ENCODE peak calls at places on chromosomes 13 and 19, in six cellular contexts. One of them, this sample, is unnamed.

GRCh38 chr13:48486836-48487235 is 46.0 kb downstream of the RCBTB2 start:
- DNase-seq in kidney epithelial cell: no peak
- DNase-seq in BE2C: no peak
- DNase-seq in epithelial cell of proximal tubule: no peak
- DNase-seq in lower leg skin: no peak
- DNase-seq in astrocyte of the spinal cord: no peak
- DNase-seq in this sample: no peak

GRCh38 chr13:99288069-99288468 is 19.1 kb downstream of the GPR183 start:
- DNase-seq in kidney epithelial cell: no peak
- DNase-seq in BE2C: no peak
- DNase-seq in epithelial cell of proximal tubule: no peak
- DNase-seq in lower leg skin: no peak
- DNase-seq in astrocyte of the spinal cord: no peak
- DNase-seq in this sample: no peak

GRCh38 chr19:7655581-7655980 is 13.3 kb upstream of the RETN start:
- DNase-seq in kidney epithelial cell: no peak
- DNase-seq in BE2C: no peak
- DNase-seq in epithelial cell of proximal tubule: no peak
- DNase-seq in lower leg skin: no peak
- DNase-seq in astrocyte of the spinal cord: no peak
- DNase-seq in this sample: no peak

GRCh38 chr19:47682939-47683338 is 30.3 kb upstream of the EHD2 start:
- DNase-seq in kidney epithelial cell: no peak
- DNase-seq in BE2C: no peak
- DNase-seq in epithelial cell of proximal tubule: no peak
- DNase-seq in lower leg skin: no peak
- DNase-seq in astrocyte of the spinal cord: peak
- DNase-seq in this sample: no peak

GRCh38 chr13:67048084-67048792 is 181.9 kb downstream of the PCDH9 start:
- DNase-seq in kidney epithelial cell: peak
- DNase-seq in BE2C: no peak
- DNase-seq in epithelial cell of proximal tubule: peak
- DNase-seq in lower leg skin: no peak
- DNase-seq in astrocyte of the spinal cord: peak
- DNase-seq in this sample: no peak

GRCh38 chr13:35771898-35772297 is 295.4 kb upstream of the MAB21L1 start:
- DNase-seq in kidney epithelial cell: peak
- DNase-seq in BE2C: no peak
- DNase-seq in epithelial cell of proximal tubule: peak
- DNase-seq in lower leg skin: no peak
- DNase-seq in astrocyte of the spinal cord: peak
- DNase-seq in this sample: peak

GRCh38 chr13:85828094-85828684 is 29.0 kb upstream of the SLITRK6 start:
- DNase-seq in kidney epithelial cell: no peak
- DNase-seq in BE2C: no peak
- DNase-seq in epithelial cell of proximal tubule: no peak
- DNase-seq in lower leg skin: no peak
- DNase-seq in astrocyte of the spinal cord: peak
- DNase-seq in this sample: no peak

GRCh38 chr13:40079721-40080120 is 424.3 kb downstream of the COG6 start:
- DNase-seq in kidney epithelial cell: no peak
- DNase-seq in BE2C: no peak
- DNase-seq in epithelial cell of proximal tubule: no peak
- DNase-seq in lower leg skin: no peak
- DNase-seq in astrocyte of the spinal cord: no peak
- DNase-seq in this sample: no peak

GRCh38 chr19:7293795-7294570 is at the start of gene INSR:
- DNase-seq in kidney epithelial cell: peak
- DNase-seq in BE2C: peak
- DNase-seq in epithelial cell of proximal tubule: no peak
- DNase-seq in lower leg skin: peak
- DNase-seq in astrocyte of the spinal cord: peak
- DNase-seq in this sample: peak

GRCh38 chr19:47704024-47704423 is 9.2 kb upstream of the EHD2 start:
- DNase-seq in kidney epithelial cell: no peak
- DNase-seq in BE2C: no peak
- DNase-seq in epithelial cell of proximal tubule: no peak
- DNase-seq in lower leg skin: no peak
- DNase-seq in astrocyte of the spinal cord: peak
- DNase-seq in this sample: no peak

DNA sequence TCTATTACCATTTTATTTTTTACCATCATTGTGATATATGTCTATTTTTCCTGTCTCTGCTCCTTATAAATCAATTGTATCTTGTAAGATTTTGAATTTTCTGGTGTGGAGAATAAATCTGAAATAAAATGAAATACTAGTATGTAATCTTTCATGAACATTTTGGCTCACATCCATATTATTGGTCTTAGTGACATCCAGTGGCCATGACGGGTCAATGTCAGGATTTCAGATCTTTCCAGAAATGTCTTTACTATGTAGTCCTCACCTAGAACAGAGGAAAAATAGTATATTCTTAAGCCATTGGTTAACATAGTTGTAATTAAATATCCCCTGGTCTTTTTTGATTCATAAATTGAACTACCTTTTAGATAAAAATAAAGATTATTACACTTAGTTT is 109.8 kb upstream of the GPC6 start:
- DNase-seq in kidney epithelial cell: no peak
- DNase-seq in BE2C: peak
- DNase-seq in epithelial cell of proximal tubule: no peak
- DNase-seq in lower leg skin: no peak
- DNase-seq in astrocyte of the spinal cord: no peak
- DNase-seq in this sample: peak
- TF ChIP-seq CTCF in kidney epithelial cell: no peak
- TF ChIP-seq CTCF in BE2C: peak
- TF ChIP-seq CTCF in epithelial cell of proximal tubule: peak
- TF ChIP-seq CTCF in lower leg skin: no peak
- TF ChIP-seq CTCF in astrocyte of the spinal cord: no peak
- TF ChIP-seq CTCF in this sample: no peak

DNA sequence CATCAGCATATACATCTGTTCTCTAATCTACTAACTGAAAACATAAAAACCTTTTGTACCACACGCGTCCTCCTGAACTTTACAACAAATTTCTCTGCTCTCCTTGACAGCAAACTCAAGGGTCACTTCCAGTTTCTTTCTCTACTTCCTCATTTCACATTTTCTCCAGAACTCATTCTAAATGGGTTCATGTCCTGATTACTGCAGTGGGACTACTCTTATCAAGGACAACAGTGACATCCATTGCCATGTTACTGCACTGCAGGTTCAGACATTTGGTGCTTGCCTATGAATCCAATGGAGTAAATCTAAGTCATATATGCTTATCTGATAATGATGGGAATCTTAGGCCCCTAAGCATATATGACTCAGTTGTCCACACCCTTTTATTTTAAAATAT is 35.3 kb downstream of the FPR3 start:
- DNase-seq in kidney epithelial cell: no peak
- DNase-seq in BE2C: no peak
- DNase-seq in epithelial cell of proximal tubule: no peak
- DNase-seq in lower leg skin: no peak
- DNase-seq in astrocyte of the spinal cord: no peak
- DNase-seq in this sample: no peak
- TF ChIP-seq CTCF in kidney epithelial cell: no peak
- TF ChIP-seq CTCF in BE2C: no peak
- TF ChIP-seq CTCF in epithelial cell of proximal tubule: no peak
- TF ChIP-seq CTCF in lower leg skin: no peak
- TF ChIP-seq CTCF in astrocyte of the spinal cord: no peak
- TF ChIP-seq CTCF in this sample: no peak

DNA sequence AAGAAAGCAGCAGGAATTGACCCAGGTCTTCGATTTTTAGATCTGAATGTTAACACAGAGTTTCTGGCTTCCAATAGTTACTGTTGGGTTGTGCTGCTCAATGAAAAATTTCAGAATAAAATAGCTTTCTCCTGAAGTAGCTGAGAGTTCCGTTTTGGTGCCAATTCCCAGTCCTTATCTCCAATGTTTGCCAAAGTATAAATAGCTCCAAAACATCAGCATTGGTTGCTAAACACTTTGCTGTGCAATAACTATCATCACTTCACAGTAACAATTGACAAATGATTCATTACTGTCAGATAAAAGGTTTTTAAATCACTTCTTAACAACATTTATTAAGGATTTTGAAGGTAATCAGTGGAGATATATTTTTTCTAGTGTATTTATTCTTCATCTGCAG is 446.0 kb downstream of the PCDH20 start:
- DNase-seq in kidney epithelial cell: no peak
- DNase-seq in BE2C: no peak
- DNase-seq in epithelial cell of proximal tubule: no peak
- DNase-seq in lower leg skin: no peak
- DNase-seq in astrocyte of the spinal cord: no peak
- DNase-seq in this sample: no peak
- TF ChIP-seq CTCF in kidney epithelial cell: no peak
- TF ChIP-seq CTCF in BE2C: no peak
- TF ChIP-seq CTCF in epithelial cell of proximal tubule: no peak
- TF ChIP-seq CTCF in lower leg skin: no peak
- TF ChIP-seq CTCF in astrocyte of the spinal cord: no peak
- TF ChIP-seq CTCF in this sample: no peak

DNA sequence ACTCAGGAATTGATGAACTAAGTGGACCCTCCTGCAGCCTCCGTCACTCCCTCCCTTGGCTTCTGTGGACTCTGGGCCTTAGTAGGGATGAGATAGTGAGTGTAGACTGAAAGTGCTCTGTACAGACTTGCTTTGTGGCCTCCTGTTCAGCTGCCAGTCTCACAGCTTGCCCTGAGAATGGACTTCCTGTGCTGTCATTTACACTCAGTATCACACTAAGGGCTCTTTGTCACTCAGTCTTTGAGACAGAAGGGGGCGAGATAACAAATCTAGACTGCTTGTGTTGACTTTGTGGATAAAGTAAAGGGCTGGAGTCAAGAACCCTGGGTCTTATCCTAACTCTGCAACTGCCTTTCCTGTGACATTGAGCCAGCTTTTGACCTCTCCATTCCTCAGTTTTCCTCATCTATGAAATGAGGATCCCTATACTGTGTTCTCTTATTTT is 21.0 kb upstream of the SPRY2 start:
- DNase-seq in kidney epithelial cell: no peak
- DNase-seq in BE2C: no peak
- DNase-seq in epithelial cell of proximal tubule: no peak
- DNase-seq in lower leg skin: no peak
- DNase-seq in astrocyte of the spinal cord: no peak
- DNase-seq in this sample: peak
- TF ChIP-seq CTCF in kidney epithelial cell: no peak
- TF ChIP-seq CTCF in BE2C: peak
- TF ChIP-seq CTCF in epithelial cell of proximal tubule: peak
- TF ChIP-seq CTCF in lower leg skin: no peak
- TF ChIP-seq CTCF in astrocyte of the spinal cord: no peak
- TF ChIP-seq CTCF in this sample: peak

GRCh38 chr19:45094707-45095106 is 1.7 kb downstream of the PPP1R37 start:
- DNase-seq in kidney epithelial cell: no peak
- DNase-seq in BE2C: no peak
- DNase-seq in epithelial cell of proximal tubule: no peak
- DNase-seq in lower leg skin: no peak
- DNase-seq in astrocyte of the spinal cord: no peak
- DNase-seq in this sample: no peak

GRCh38 chr19:45091031-45091918 is 1.7 kb upstream of the PPP1R37 start:
- DNase-seq in kidney epithelial cell: peak
- DNase-seq in BE2C: peak
- DNase-seq in epithelial cell of proximal tubule: peak
- DNase-seq in lower leg skin: peak
- DNase-seq in astrocyte of the spinal cord: peak
- DNase-seq in this sample: peak

GRCh38 chr19:45090598-45090997 is 2.4 kb upstream of the PPP1R37 start:
- DNase-seq in kidney epithelial cell: no peak
- DNase-seq in BE2C: no peak
- DNase-seq in epithelial cell of proximal tubule: no peak
- DNase-seq in lower leg skin: no peak
- DNase-seq in astrocyte of the spinal cord: no peak
- DNase-seq in this sample: no peak

GRCh38 chr19:45094158-45094557 is 1.2 kb downstream of the PPP1R37 start:
- DNase-seq in kidney epithelial cell: no peak
- DNase-seq in BE2C: no peak
- DNase-seq in epithelial cell of proximal tubule: no peak
- DNase-seq in lower leg skin: no peak
- DNase-seq in astrocyte of the spinal cord: no peak
- DNase-seq in this sample: no peak

GRCh38 chr19:45092747-45093678 is at the start of gene PPP1R37:
- DNase-seq in kidney epithelial cell: peak
- DNase-seq in BE2C: peak
- DNase-seq in epithelial cell of proximal tubule: peak
- DNase-seq in lower leg skin: peak
- DNase-seq in astrocyte of the spinal cord: peak
- DNase-seq in this sample: peak
- TF ChIP-seq CTCF in kidney epithelial cell: no peak
- TF ChIP-seq CTCF in BE2C: peak
- TF ChIP-seq CTCF in epithelial cell of proximal tubule: no peak
- TF ChIP-seq CTCF in lower leg skin: no peak
- TF ChIP-seq CTCF in astrocyte of the spinal cord: peak
- TF ChIP-seq CTCF in this sample: peak